ENCODE peak calls at places on chromosomes 13 and 19, in eight cellular contexts. F is astrocyte of the spinal cord; Z is ACHN; M is glutamatergic neuron; H is hippocampal formation; C is CD4-positive, CD25-positive, alpha-beta regulatory T cell; P is NCI-H748 treated with DMSO at 0.1 percent for 48 hours; B is C1 segment of cervical spinal cord. K is an unnamed sample.

GRCh38 chr13:110424596-110425443 is 117.7 kb downstream of the COL4A2 start:
- DNase-seq in C (no peak), F (no peak), M (no peak), Z (no peak), B (no peak), H (no peak), P (no peak), K (no peak)

GRCh38 chr19:32522967-32523366 is 58.0 kb upstream of the PDCD5 start:
- DNase-seq in C (no peak), P (no peak), B (no peak), Z (no peak), H (no peak), F (no peak), M (no peak), K (no peak)

GRCh38 chr13:38308736-38309135 is 40.9 kb upstream of the UFM1 start:
- DNase-seq in H (no peak), C (no peak), M (no peak), B (no peak), P (no peak), F (peak), Z (no peak), K (no peak)

GRCh38 chr19:45767881-45768643 is 990 bp downstream of the SIX5 start:
- DNase-seq in F (peak), H (peak), M (peak), Z (peak), P (peak), C (no peak), B (peak), K (peak)

GRCh38 chr19:33512580-33513137 is 8.9 kb downstream of the PEPD start:
- DNase-seq in F (no peak), M (no peak), C (no peak), Z (no peak), H (no peak), B (no peak), P (no peak), K (no peak)

GRCh38 chr13:45121421-45121820 is 1.1 kb downstream of the GTF2F2 start:
- DNase-seq in H (no peak), C (no peak), F (peak), Z (peak), B (no peak), M (no peak), P (no peak), K (no peak)

GRCh38 chr19:48739835-48740704 is at the start of gene RASIP1:
- DNase-seq in C (no peak), H (no peak), F (no peak), P (no peak), Z (no peak), M (peak), B (no peak), K (no peak)

GRCh38 chr19:728011-728410 is 19.3 kb downstream of the PALM start:
- DNase-seq in M (no peak), H (no peak), Z (no peak), F (no peak), P (no peak), B (no peak), C (no peak), K (peak)

GRCh38 chr19:52991484-52991883 is 22.2 kb upstream of the ERVV-1 start:
- DNase-seq in P (no peak), H (no peak), M (no peak), B (no peak), Z (no peak), C (no peak), F (peak), K (no peak)

GRCh38 chr13:51015973-51016372 is 95.1 kb downstream of the C13orf42 start:
- DNase-seq in Z (no peak), H (no peak), P (peak), F (no peak), B (no peak), M (no peak), C (no peak), K (no peak)

GRCh38 chr13:114173753-114174152 is 5.3 kb upstream of the CFAP97D2 start:
- DNase-seq in H (no peak), B (no peak), F (no peak), M (no peak), P (no peak), C (no peak), Z (no peak), K (no peak)

GRCh38 chr19:246551-246950 is 44.7 kb downstream of the PLPP2 start:
- DNase-seq in P (no peak), H (no peak), Z (no peak), C (no peak), B (no peak), M (no peak), F (no peak), K (no peak)

GRCh38 chr13:34901577-34901976 is 40.5 kb upstream of the NBEA start:
- DNase-seq in C (no peak), Z (no peak), B (no peak), F (no peak), P (no peak), H (no peak), M (no peak), K (no peak)

GRCh38 chr19:5504115-5504514 is 48.9 kb downstream of the ZNRF4 start:
- DNase-seq in C (no peak), M (no peak), Z (no peak), H (no peak), P (no peak), F (no peak), B (no peak), K (no peak)

GRCh38 chr13:98853791-98854191 is 101.3 kb upstream of the SLC15A1 start:
- DNase-seq in M (no peak), F (peak), H (no peak), Z (no peak), B (no peak), C (no peak), P (no peak), K (no peak)

GRCh38 chr19:44883962-44884361 is 7.1 kb upstream of the TOMM40 start:
- DNase-seq in H (no peak), P (no peak), F (no peak), Z (no peak), C (no peak), B (no peak), M (no peak), K (no peak)

K was measured in right lobe of liver.